ENCODE peak calls at places on chromosomes 16 and 17, in five cellular contexts. One of them, this sample, is unnamed.

GRCh38 chr17:4693416-4693815 is 10.5 kb downstream of the PELP1 start:
- DNase-seq in neural progenitor cell: no peak
- DNase-seq in esophagus squamous epithelium: no peak
- DNase-seq in astrocyte: no peak
- DNase-seq in psoas muscle: no peak
- DNase-seq in this sample: no peak

GRCh38 chr17:80251966-80252365 is 8.7 kb upstream of the RNF213 start:
- DNase-seq in astrocyte: no peak
- DNase-seq in esophagus squamous epithelium: no peak
- DNase-seq in neural progenitor cell: no peak
- DNase-seq in psoas muscle: peak; percentile 32
- DNase-seq in this sample: no peak

GRCh38 chr17:27504188-27504995 is 48.1 kb downstream of the KSR1 start:
- DNase-seq in neural progenitor cell: no peak
- DNase-seq in astrocyte: no peak
- DNase-seq in psoas muscle: no peak
- DNase-seq in esophagus squamous epithelium: no peak
- DNase-seq in this sample: no peak

GRCh38 chr17:19242323-19242722 is 5.2 kb downstream of the EPN2 start:
- DNase-seq in psoas muscle: no peak
- DNase-seq in astrocyte: no peak
- DNase-seq in esophagus squamous epithelium: no peak
- DNase-seq in neural progenitor cell: no peak
- DNase-seq in this sample: peak; percentile 55

GRCh38 chr17:76529643-76530488 is 7.6 kb downstream of the CYGB start:
- DNase-seq in esophagus squamous epithelium: no peak
- DNase-seq in psoas muscle: peak; percentile 94
- DNase-seq in neural progenitor cell: peak; percentile 55
- DNase-seq in astrocyte: peak; percentile 30
- DNase-seq in this sample: peak; percentile 57

GRCh38 chr17:58402047-58402446 is 15.3 kb downstream of the RNF43 start:
- DNase-seq in astrocyte: peak; percentile 90
- DNase-seq in esophagus squamous epithelium: no peak
- DNase-seq in psoas muscle: no peak
- DNase-seq in neural progenitor cell: no peak
- DNase-seq in this sample: no peak

GRCh38 chr16:47940466-47940865 is 215.3 kb downstream of the ABCC12 start:
- DNase-seq in neural progenitor cell: no peak
- DNase-seq in psoas muscle: no peak
- DNase-seq in astrocyte: no peak
- DNase-seq in esophagus squamous epithelium: no peak
- DNase-seq in this sample: no peak

GRCh38 chr17:79803997-79804855 is 7.3 kb upstream of the CBX8 start:
- DNase-seq in psoas muscle: no peak
- DNase-seq in esophagus squamous epithelium: no peak
- DNase-seq in astrocyte: no peak
- DNase-seq in neural progenitor cell: peak; percentile 74
- DNase-seq in this sample: no peak

GRCh38 chr17:30413109-30413508 is 34.4 kb downstream of the CPD start:
- DNase-seq in astrocyte: peak; percentile 10
- DNase-seq in neural progenitor cell: no peak
- DNase-seq in esophagus squamous epithelium: no peak
- DNase-seq in psoas muscle: no peak
- DNase-seq in this sample: peak; percentile 49

GRCh38 chr17:6286239-6286638 is 148.7 kb downstream of the AIPL1 start:
- DNase-seq in astrocyte: no peak
- DNase-seq in psoas muscle: no peak
- DNase-seq in esophagus squamous epithelium: no peak
- DNase-seq in neural progenitor cell: no peak
- DNase-seq in this sample: no peak

GRCh38 chr16:11852092-11852809 is 909 bp upstream of the RSL1D1 start:
- DNase-seq in esophagus squamous epithelium: no peak
- DNase-seq in neural progenitor cell: no peak
- DNase-seq in psoas muscle: no peak
- DNase-seq in astrocyte: peak; percentile 35
- DNase-seq in this sample: no peak

GRCh38 chr17:61414141-61414935 is 14.7 kb downstream of the TBX2 start:
- DNase-seq in esophagus squamous epithelium: no peak
- DNase-seq in neural progenitor cell: no peak
- DNase-seq in astrocyte: no peak
- DNase-seq in psoas muscle: no peak
- DNase-seq in this sample: no peak

GRCh38 chr17:4877089-4877488 is 22.2 kb upstream of the C17orf107 start:
- DNase-seq in neural progenitor cell: no peak
- DNase-seq in astrocyte: no peak
- DNase-seq in esophagus squamous epithelium: no peak
- DNase-seq in psoas muscle: peak; percentile 25
- DNase-seq in this sample: no peak

GRCh38 chr16:82031116-82032084 is 3.7 kb upstream of the HSD17B2 start:
- DNase-seq in psoas muscle: no peak
- DNase-seq in esophagus squamous epithelium: no peak
- DNase-seq in neural progenitor cell: peak; percentile 64
- DNase-seq in astrocyte: peak; percentile 58
- DNase-seq in this sample: peak; percentile 38

GRCh38 chr17:28008526-28008925 is 34.0 kb upstream of the NLK start:
- DNase-seq in astrocyte: peak; percentile 52
- DNase-seq in esophagus squamous epithelium: no peak
- DNase-seq in psoas muscle: no peak
- DNase-seq in neural progenitor cell: peak; percentile 88
- DNase-seq in this sample: peak; percentile 48

GRCh38 chr17:68740555-68741447 is 139.6 kb upstream of the FAM20A start:
- DNase-seq in neural progenitor cell: no peak
- DNase-seq in esophagus squamous epithelium: no peak
- DNase-seq in astrocyte: no peak
- DNase-seq in psoas muscle: no peak
- DNase-seq in this sample: no peak

GRCh38 chr17:72239548-72239947 is 118.7 kb downstream of the SOX9 start:
- DNase-seq in astrocyte: no peak
- DNase-seq in neural progenitor cell: no peak
- DNase-seq in esophagus squamous epithelium: no peak
- DNase-seq in psoas muscle: no peak
- DNase-seq in this sample: no peak

GRCh38 chr16:49452568-49452967 is 79.0 kb downstream of the C16orf78 start:
- DNase-seq in astrocyte: no peak
- DNase-seq in esophagus squamous epithelium: no peak
- DNase-seq in neural progenitor cell: peak; percentile 52
- DNase-seq in psoas muscle: peak; percentile 39
- DNase-seq in this sample: no peak

GRCh38 chr17:1720856-1721386 is 3.6 kb upstream of the WDR81 start:
- DNase-seq in neural progenitor cell: peak; percentile 64
- DNase-seq in astrocyte: no peak
- DNase-seq in psoas muscle: peak; percentile 72
- DNase-seq in esophagus squamous epithelium: no peak
- DNase-seq in this sample: peak; percentile 46

GRCh38 chr16:12096162-12096781 is 119.7 kb downstream of the SNX29 start:
- DNase-seq in psoas muscle: no peak
- DNase-seq in esophagus squamous epithelium: no peak
- DNase-seq in astrocyte: peak; percentile 15
- DNase-seq in neural progenitor cell: no peak
- DNase-seq in this sample: peak; percentile 37

GRCh38 chr17:48791128-48792032 is 25.6 kb downstream of the TTLL6 start:
- DNase-seq in esophagus squamous epithelium: no peak
- DNase-seq in psoas muscle: peak; percentile 62
- DNase-seq in astrocyte: peak; percentile 46
- DNase-seq in neural progenitor cell: peak; percentile 90
- DNase-seq in this sample: peak; percentile 35

GRCh38 chr17:70780031-70780430 is 610.7 kb downstream of the KCNJ2 start:
- DNase-seq in esophagus squamous epithelium: no peak
- DNase-seq in neural progenitor cell: no peak
- DNase-seq in psoas muscle: no peak
- DNase-seq in astrocyte: peak; percentile 67
- DNase-seq in this sample: peak; percentile 18

GRCh38 chr16:27350006-27350405 is 36.2 kb downstream of the IL4R start:
- DNase-seq in astrocyte: no peak
- DNase-seq in psoas muscle: no peak
- DNase-seq in esophagus squamous epithelium: no peak
- DNase-seq in neural progenitor cell: no peak
- DNase-seq in this sample: no peak
- H3K4me1 ChIP-seq in astrocyte: no peaks in the 10 kb centered on the region
- H3K4me1 ChIP-seq in psoas muscle: no peaks in the 10 kb centered on the region
- H3K4me1 ChIP-seq in esophagus squamous epithelium: no peaks in the 10 kb centered on the region
- H3K4me1 ChIP-seq in neural progenitor cell: no peaks in the 10 kb centered on the region
- H3K4me1 ChIP-seq in this sample: no peaks in the 10 kb centered on the region

GRCh38 chr16:2088192-2088631 is 40.4 kb downstream of the TSC2 start:
- DNase-seq in astrocyte: no peak
- DNase-seq in psoas muscle: no peak
- DNase-seq in esophagus squamous epithelium: no peak
- DNase-seq in neural progenitor cell: no peak
- DNase-seq in this sample: no peak

GRCh38 chr16:2090481-2090797 is 42.7 kb downstream of the TSC2 start:
- DNase-seq in esophagus squamous epithelium: no peak
- DNase-seq in psoas muscle: peak; percentile 83
- DNase-seq in astrocyte: no peak
- DNase-seq in neural progenitor cell: no peak
- DNase-seq in this sample: no peak

GRCh38 chr16:2089676-2090480 is 42.1 kb downstream of the TSC2 start:
- DNase-seq in neural progenitor cell: no peak
- DNase-seq in psoas muscle: no peak
- DNase-seq in astrocyte: no peak
- DNase-seq in esophagus squamous epithelium: no peak
- DNase-seq in this sample: no peak

GRCh38 chr16:2087426-2088191 is 39.8 kb downstream of the TSC2 start:
- DNase-seq in esophagus squamous epithelium: no peak
- DNase-seq in psoas muscle: no peak
- DNase-seq in neural progenitor cell: no peak
- DNase-seq in astrocyte: no peak
- DNase-seq in this sample: no peak

GRCh38 chr16:2088759-2089358 is 41.1 kb downstream of the TSC2 start:
- DNase-seq in neural progenitor cell: no peak
- DNase-seq in astrocyte: no peak
- DNase-seq in esophagus squamous epithelium: no peak
- DNase-seq in psoas muscle: no peak
- DNase-seq in this sample: peak; percentile 86
- TF ChIP-seq CTCF in neural progenitor cell: no peak
- TF ChIP-seq CTCF in astrocyte: no peak
- TF ChIP-seq CTCF in esophagus squamous epithelium: no peak
- TF ChIP-seq CTCF in psoas muscle: no peak
- TF ChIP-seq CTCF in this sample: no peak

DNA sequence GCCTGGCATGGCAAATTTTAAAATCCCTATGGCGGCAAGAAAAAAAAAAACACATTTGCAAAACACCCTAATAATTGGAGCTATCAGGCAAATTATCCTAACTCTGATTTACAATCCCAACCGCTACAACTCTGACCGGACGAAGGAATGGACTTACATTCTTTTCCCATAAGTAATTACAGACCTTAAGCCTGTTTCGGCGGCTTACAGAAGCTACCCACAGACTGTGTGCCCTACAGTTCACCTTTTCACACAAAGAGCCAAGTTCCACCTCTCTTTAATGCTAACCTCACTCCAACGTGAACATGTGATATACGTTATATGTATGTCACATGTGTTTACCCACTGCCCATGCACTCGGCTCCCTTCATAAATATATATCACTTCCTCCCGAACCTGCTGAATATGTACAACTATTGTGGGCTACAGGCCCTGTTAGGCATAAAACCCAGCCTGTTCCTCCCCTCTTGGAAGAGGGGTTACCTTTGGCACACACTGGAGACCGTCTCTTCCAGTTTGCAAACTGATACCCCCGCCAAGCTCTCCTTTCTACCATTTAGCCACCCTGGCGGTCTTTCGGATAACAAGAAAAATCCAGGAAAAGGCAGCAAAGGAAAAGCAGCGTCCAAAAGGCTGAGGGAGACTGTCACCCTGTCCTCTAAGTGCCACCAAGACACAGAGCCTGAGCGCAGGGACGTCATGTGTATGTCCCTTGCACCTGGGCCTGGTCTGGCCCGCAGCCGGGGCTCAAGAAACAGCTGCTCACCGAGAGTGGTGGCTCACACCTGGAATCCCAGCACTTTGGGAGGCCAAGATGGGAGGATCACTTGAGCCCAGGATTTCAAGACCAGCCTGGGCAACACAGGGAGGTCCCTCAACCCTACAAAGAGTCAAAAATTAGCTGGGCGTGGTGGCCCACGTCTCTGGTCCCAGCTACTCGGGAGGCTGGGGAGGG is 8.9 kb upstream of the MEAK7 start:
- DNase-seq in neural progenitor cell: no peak
- DNase-seq in esophagus squamous epithelium: no peak
- DNase-seq in psoas muscle: peak; percentile 15
- DNase-seq in astrocyte: peak; percentile 93
- DNase-seq in this sample: no peak
- H3K27ac ChIP-seq in neural progenitor cell: no peak overlapping the region
- H3K27ac ChIP-seq in esophagus squamous epithelium: no peak overlapping the region
- H3K27ac ChIP-seq in psoas muscle: no peak overlapping the region
- H3K27ac ChIP-seq in astrocyte: peak overlapping the region; percentile 35
- H3K27ac ChIP-seq in this sample: no peak overlapping the region

DNA sequence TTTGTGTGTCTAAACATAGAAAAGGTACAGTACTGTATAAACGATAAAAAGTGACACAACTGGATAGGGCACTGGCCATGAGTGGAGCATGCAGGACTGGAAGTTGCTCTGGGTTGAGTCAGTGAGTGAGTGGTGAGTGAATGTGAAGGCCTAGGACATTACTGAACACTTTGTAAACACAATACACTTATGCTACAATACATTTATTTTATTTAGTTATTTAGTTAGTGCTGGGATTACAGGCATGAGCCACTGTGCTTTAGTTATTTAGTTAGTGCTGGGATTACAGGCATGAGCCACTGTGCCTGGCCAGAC is 4.6 kb downstream of the CFAP20 start:
- DNase-seq in neural progenitor cell: no peak
- DNase-seq in psoas muscle: no peak
- DNase-seq in astrocyte: no peak
- DNase-seq in esophagus squamous epithelium: no peak
- DNase-seq in this sample: no peak
- H3K4me1 ChIP-seq in neural progenitor cell: peaks cover 37% of the 10 kb centered on the region
- H3K4me1 ChIP-seq in psoas muscle: peaks cover 41% of the 10 kb centered on the region
- H3K4me1 ChIP-seq in astrocyte: peaks cover 32% of the 10 kb centered on the region
- H3K4me1 ChIP-seq in esophagus squamous epithelium: peaks cover 50% of the 10 kb centered on the region
- H3K4me1 ChIP-seq in this sample: peaks cover 24% of the 10 kb centered on the region

DNA sequence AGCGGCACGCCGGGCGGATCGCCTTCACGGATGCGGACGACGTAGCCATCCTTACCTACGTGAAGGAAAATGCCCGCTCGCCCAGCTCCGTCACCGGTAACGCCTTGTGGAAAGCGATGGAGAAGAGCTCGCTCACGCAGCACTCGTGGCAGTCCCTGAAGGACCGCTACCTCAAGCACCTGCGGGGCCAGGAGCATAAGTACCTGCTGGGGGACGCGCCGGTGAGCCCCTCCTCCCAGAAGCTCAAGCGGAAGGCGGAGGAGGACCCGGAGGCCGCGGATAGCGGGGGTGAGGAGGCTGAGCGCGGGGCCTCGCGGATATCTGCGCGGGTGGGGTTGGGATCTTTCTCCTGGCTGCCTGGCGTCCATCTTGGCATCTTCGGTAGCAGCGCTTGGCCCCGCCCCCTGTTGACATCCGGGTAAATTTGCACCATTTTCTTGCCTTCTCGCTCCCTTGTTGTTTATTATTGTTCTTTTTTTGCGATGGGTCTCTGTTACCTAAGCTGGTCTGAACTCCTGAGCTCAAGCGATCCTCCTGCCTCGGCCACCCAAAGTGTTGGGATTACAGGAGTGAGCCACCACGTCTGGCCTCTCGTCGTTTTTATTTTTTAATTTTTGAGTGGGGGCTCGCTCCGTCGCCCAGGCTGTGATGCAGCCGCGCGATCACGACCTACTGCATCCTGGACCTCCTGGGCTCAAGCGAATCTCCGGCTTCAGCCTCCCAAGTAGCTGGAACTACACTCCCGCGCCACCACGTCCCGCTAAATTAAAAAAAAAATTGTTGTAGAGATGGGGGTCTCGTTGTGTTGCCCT is 898 bp downstream of the TERF2IP start:
- DNase-seq in astrocyte: peak; percentile 46
- DNase-seq in esophagus squamous epithelium: no peak
- DNase-seq in neural progenitor cell: peak; percentile 88
- DNase-seq in psoas muscle: peak; percentile 88
- DNase-seq in this sample: peak; percentile 72
- TF ChIP-seq CTCF in astrocyte: no peak
- TF ChIP-seq CTCF in esophagus squamous epithelium: no peak
- TF ChIP-seq CTCF in neural progenitor cell: no peak
- TF ChIP-seq CTCF in psoas muscle: no peak
- TF ChIP-seq CTCF in this sample: no peak

This sample was measured in foreskin keratinocyte.